ENCODE peak calls at places on chromosomes 11 and 22, in five cellular contexts. V is K562, F is GM12878, X is HepG2, Q is H1. N is an unnamed sample.

GRCh38 chr11:84675631-84676030 is 951.5 kb downstream of the DLG2 start:
- DNase-seq in F (no peak), X (no peak), Q (no peak), V (no peak), N (no peak)

GRCh38 chr11:126710804-126711399 is 289.7 kb downstream of the KIRREL3 start:
- DNase-seq in V (no peak), F (no peak), X (no peak), Q (no peak), N (no peak)

GRCh38 chr22:45475876-45476514 is 26.7 kb upstream of the FBLN1 start:
- DNase-seq in F (no peak), V (no peak), Q (no peak), X (no peak), N (no peak)

GRCh38 chr11:130383363-130384168 is 44.8 kb downstream of the ADAMTS8 start:
- DNase-seq in F (no peak), X (peak; percentile 44), V (no peak), Q (peak; percentile 66), N (peak; percentile 66)

GRCh38 chr11:8232414-8232813 is 31.3 kb downstream of the LMO1 start:
- DNase-seq in Q (no peak), F (no peak), X (no peak), V (no peak), N (no peak)

GRCh38 chr11:88326112-88326511 is 11.4 kb downstream of the CTSC start:
- DNase-seq in X (no peak), V (no peak), F (no peak), Q (no peak), N (peak; percentile 48)

GRCh38 chr11:96052921-96053631 is 129.2 kb upstream of the MTMR2 start:
- DNase-seq in F (peak; percentile 53), V (no peak), Q (no peak), X (no peak), N (no peak)

GRCh38 chr11:19332476-19332875 is 91.7 kb upstream of the E2F8 start:
- DNase-seq in Q (no peak), V (no peak), X (no peak), F (peak; percentile 75), N (no peak)

GRCh38 chr11:66670816-66671215 is 6.9 kb downstream of the RBM4B start:
- DNase-seq in F (no peak), V (no peak), X (no peak), Q (no peak), N (no peak)

GRCh38 chr22:30267382-30268302 is 991 bp upstream of the OSM start:
- DNase-seq in Q (no peak), V (no peak), X (no peak), F (no peak), N (no peak)

GRCh38 chr22:43412808-43413785 is 1.3 kb downstream of the MPPED1 start:
- DNase-seq in Q (no peak), V (no peak), X (no peak), F (no peak), N (no peak)

GRCh38 chr11:61071880-61072279 is 30.4 kb upstream of the CD5 start:
- DNase-seq in Q (no peak), F (no peak), X (no peak), V (no peak), N (no peak)
- H3K4me1 ChIP-seq in Q (no peaks in the 10 kb centered on the region), F (peaks cover 14% of the 10 kb centered on the region), X (no peaks in the 10 kb centered on the region), V (peaks cover 15% of the 10 kb centered on the region), N (no peaks in the 10 kb centered on the region)

GRCh38 chr11:117290809-117291396 is at the start of gene BACE1-AS:
- DNase-seq in V (no peak), F (no peak), Q (no peak), X (no peak), N (no peak)
- TF ChIP-seq CREB1 in V (no peak), F (no peak), Q (no peak), X (no peak), N (no peak)

DNA sequence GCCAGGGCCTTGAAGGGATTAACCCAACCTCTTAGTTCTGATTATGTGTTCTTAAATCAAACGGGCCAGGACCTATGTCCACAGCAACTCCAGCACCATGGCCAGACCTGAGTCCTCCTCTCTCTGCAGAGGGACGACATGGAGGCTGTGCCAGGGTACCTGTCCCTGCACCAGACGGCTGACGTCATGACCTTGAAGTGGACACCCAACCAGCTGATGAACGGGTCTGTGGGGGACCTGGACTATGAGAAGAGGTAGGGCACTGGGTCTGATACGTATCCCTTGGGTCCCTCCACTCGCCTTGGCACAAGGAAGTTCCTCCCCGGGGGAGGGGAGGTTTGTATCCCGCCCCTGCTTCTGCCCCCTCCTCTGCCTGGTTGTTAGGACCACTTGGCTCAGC is 53.6 kb downstream of the SGSM1 start:
- DNase-seq in X (no peak), V (no peak), F (no peak), Q (no peak), N (no peak)
- H3K27me3 ChIP-seq in X (peaks cover 14% of the 10 kb centered on the region), V (no peaks in the 10 kb centered on the region), F (no peaks in the 10 kb centered on the region), Q (no peaks in the 10 kb centered on the region), N (no peaks in the 10 kb centered on the region)

GRCh38 chr11:132084433-132084832 is 714.0 kb downstream of the NTM start:
- DNase-seq in Q (no peak), F (no peak), X (no peak), V (no peak), N (no peak)

GRCh38 chr11:132078677-132079076 is 708.3 kb downstream of the NTM start:
- DNase-seq in V (no peak), Q (no peak), F (no peak), X (no peak), N (no peak)

GRCh38 chr11:132078230-132078629 is 707.8 kb downstream of the NTM start:
- DNase-seq in X (no peak), V (no peak), Q (no peak), F (no peak), N (no peak)

GRCh38 chr11:132080121-132080520 is 709.7 kb downstream of the NTM start:
- DNase-seq in V (no peak), Q (no peak), X (no peak), F (no peak), N (no peak)

DNA sequence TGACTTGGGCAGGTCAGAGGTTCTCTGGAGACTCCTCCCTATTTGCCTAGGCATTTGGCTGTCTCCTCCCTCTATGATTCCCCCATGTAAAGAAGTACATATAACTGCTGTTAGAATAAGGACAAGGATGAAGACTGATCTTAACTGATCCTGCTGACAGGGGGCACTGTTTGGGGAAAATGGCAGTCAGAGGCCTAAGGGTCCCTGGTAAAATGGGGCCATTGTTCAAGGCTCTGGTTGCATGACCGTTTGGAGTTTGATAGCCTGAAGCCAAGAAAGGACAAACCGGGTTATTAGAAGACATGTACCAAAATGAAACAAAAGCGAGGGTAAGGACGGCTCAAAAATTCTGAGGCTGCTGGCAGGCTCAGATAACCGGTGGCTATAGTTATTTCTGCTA is 712.2 kb downstream of the NTM start:
- DNase-seq in X (no peak), Q (no peak), V (no peak), F (no peak), N (no peak)
- H3K4me1 ChIP-seq in X (no peaks in the 10 kb centered on the region), Q (no peaks in the 10 kb centered on the region), V (no peaks in the 10 kb centered on the region), F (no peaks in the 10 kb centered on the region), N (no peaks in the 10 kb centered on the region)

GRCh38 chr22:21727768-21728167 is 7.8 kb downstream of the YPEL1 start:
- DNase-seq in X (no peak), V (no peak), Q (no peak), F (no peak), N (no peak)
- TF ChIP-seq CREB1 in X (no peak), V (no peak), Q (no peak), F (no peak), N (no peak)

GRCh38 chr11:68992743-68993255 is 12.0 kb upstream of the MRGPRD start:
- DNase-seq in Q (peak; percentile 37), X (no peak), F (no peak), V (no peak), N (no peak)

GRCh38 chr11:68993546-68993945 is 12.8 kb upstream of the MRGPRD start:
- DNase-seq in V (no peak), X (no peak), Q (peak; percentile 27), F (no peak), N (no peak)

GRCh38 chr11:68996376-68997123 is 15.8 kb upstream of the MRGPRD start:
- DNase-seq in X (no peak), V (no peak), Q (no peak), F (no peak), N (no peak)

GRCh38 chr11:68994891-68995280 is 14.1 kb upstream of the MRGPRD start:
- DNase-seq in V (no peak), Q (no peak), X (no peak), F (no peak), N (no peak)

DNA sequence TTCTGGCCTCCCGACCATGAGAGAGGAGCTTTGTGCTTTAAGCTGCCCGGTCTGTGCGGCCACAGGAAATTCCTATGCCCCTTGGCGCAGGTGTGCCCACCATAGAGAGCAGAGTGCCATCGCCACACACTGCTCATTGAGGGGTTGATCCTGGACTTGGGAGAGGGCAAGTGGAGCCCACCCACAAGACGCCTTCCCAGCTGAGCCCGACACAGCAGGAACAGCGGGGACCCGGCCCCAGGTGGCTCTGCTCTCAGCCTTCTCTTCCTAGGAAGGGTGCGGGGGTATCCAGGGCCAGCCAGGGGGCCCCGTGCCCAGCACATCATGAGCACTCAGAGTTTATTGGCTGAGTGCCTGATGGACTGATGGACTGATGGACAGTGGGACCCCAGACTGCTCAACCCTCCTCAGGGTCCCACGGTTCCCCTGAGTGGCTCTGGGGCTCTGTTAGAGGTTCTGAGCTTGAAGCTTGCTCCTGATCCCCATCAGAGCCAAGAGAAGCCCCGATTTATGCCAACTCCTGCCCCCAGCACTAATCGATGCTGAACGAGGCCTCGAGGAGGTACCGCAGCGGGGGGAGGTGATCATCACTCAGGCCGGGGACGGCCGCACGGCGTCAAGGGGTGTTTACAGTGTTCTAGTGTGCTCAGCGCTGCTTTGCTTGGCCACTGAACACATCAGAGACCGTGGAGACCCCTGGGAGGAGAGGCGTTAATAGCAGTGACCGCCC is 13.5 kb upstream of the MRGPRD start:
- DNase-seq in Q (peak; percentile 37), X (no peak), V (no peak), F (no peak), N (no peak)
- H3K27me3 ChIP-seq in Q (no peaks in the 10 kb centered on the region), X (peaks cover 54% of the 10 kb centered on the region), V (peaks cover 45% of the 10 kb centered on the region), F (no peaks in the 10 kb centered on the region), N (no peaks in the 10 kb centered on the region)

GRCh38 chr11:35216962-35217667 is 78.1 kb downstream of the CD44 start:
- DNase-seq in Q (no peak), X (peak; percentile 17), V (no peak), F (no peak), N (no peak)

GRCh38 chr11:35214792-35215193 is 75.8 kb downstream of the CD44 start:
- DNase-seq in F (no peak), X (no peak), V (no peak), Q (no peak), N (peak; percentile 81)

GRCh38 chr11:35215945-35216344 is 77.0 kb downstream of the CD44 start:
- DNase-seq in X (no peak), V (no peak), F (no peak), Q (no peak), N (no peak)

GRCh38 chr11:35223429-35223828 is 84.5 kb downstream of the CD44 start:
- DNase-seq in F (no peak), X (no peak), Q (no peak), V (no peak), N (peak; percentile 10)

DNA sequence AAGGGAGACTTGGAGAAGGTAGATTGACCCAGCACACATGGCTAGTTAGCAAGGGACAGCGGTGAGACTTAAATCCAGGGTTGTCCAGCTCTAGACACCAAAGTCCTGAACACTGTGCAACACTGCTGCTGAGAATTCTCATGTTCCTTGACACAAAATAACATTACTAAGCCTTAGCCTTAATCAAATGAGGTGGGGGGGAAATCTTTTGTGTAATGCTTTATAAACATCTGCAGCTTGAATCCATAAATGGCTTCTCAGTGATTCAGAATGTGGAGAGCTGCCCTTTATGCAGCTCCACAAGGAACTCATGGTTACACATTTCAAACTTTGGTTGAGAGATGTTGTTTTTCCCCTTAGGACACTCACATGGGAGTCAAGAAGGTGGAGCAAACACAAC is 80.0 kb downstream of the CD44 start:
- DNase-seq in Q (no peak), F (no peak), X (no peak), V (no peak), N (no peak)
- H3K4me1 ChIP-seq in Q (no peaks in the 10 kb centered on the region), F (no peaks in the 10 kb centered on the region), X (peaks cover 12% of the 10 kb centered on the region), V (no peaks in the 10 kb centered on the region), N (peaks cover 20% of the 10 kb centered on the region)